ENCODE peak calls at places on chromosomes 16 and 17, in six cellular contexts. Q, S, W, P, Z and D are unnamed samples.

GRCh38 chr16:30068750-30069574 is 3.4 kb downstream of the ALDOA start:
- DNase-seq in Q (no peak), S (no peak), W (no peak), P (peak), Z (no peak), D (peak)

GRCh38 chr16:77298638-77299360 is 99.6 kb downstream of the SYCE1L start:
- DNase-seq in Q (peak), S (no peak), W (no peak), P (no peak), Z (no peak), D (no peak)

GRCh38 chr16:2456551-2457153 is 3.3 kb upstream of the TEDC2 start:
- DNase-seq in Q (no peak), S (no peak), W (no peak), P (no peak), Z (no peak), D (no peak)

GRCh38 chr17:75031972-75032895 is 14.5 kb downstream of the ATP5PD start:
- DNase-seq in Q (peak), S (peak), W (no peak), P (peak), Z (peak), D (peak)

GRCh38 chr17:28760987-28761562 is 17.3 kb downstream of the TRAF4 start:
- DNase-seq in Q (no peak), S (no peak), W (no peak), P (peak), Z (peak), D (no peak)

GRCh38 chr17:58352843-58353719 is 1.1 kb upstream of the SUPT4H1 start:
- DNase-seq in Q (no peak), S (peak), W (peak), P (peak), Z (no peak), D (no peak)

GRCh38 chr17:65013613-65014391 is 42.7 kb downstream of the GNA13 start:
- DNase-seq in Q (no peak), S (no peak), W (no peak), P (no peak), Z (no peak), D (no peak)

GRCh38 chr17:33126086-33126485 is 134.4 kb downstream of the SPACA3 start:
- DNase-seq in Q (no peak), S (no peak), W (no peak), P (no peak), Z (no peak), D (no peak)

GRCh38 chr17:73347355-73347754 is 35.6 kb upstream of the CDC42EP4 start:
- DNase-seq in Q (no peak), S (no peak), W (no peak), P (no peak), Z (no peak), D (no peak)

GRCh38 chr16:65037558-65037957 is 84.3 kb downstream of the CDH11 start:
- DNase-seq in Q (no peak), S (no peak), W (no peak), P (no peak), Z (no peak), D (no peak)

GRCh38 chr17:77356690-77357201 is 216.0 kb downstream of the SEC14L1 start:
- DNase-seq in Q (peak), S (peak), W (no peak), P (no peak), Z (peak), D (no peak)

GRCh38 chr16:30875881-30876791 is 17.7 kb downstream of the BCL7C start:
- DNase-seq in Q (no peak), S (peak), W (peak), P (no peak), Z (no peak), D (no peak)

GRCh38 chr16:47370536-47370935 is 90.3 kb downstream of the ITFG1 start:
- DNase-seq in Q (no peak), S (no peak), W (no peak), P (no peak), Z (no peak), D (no peak)

GRCh38 chr16:13896543-13897182 is 23.3 kb upstream of the ERCC4 start:
- DNase-seq in Q (no peak), S (no peak), W (no peak), P (no peak), Z (no peak), D (no peak)
- TF ChIP-seq CTCF in Q (no peak), S (no peak), W (peak), P (no peak), Z (no peak), D (no peak)

DNA sequence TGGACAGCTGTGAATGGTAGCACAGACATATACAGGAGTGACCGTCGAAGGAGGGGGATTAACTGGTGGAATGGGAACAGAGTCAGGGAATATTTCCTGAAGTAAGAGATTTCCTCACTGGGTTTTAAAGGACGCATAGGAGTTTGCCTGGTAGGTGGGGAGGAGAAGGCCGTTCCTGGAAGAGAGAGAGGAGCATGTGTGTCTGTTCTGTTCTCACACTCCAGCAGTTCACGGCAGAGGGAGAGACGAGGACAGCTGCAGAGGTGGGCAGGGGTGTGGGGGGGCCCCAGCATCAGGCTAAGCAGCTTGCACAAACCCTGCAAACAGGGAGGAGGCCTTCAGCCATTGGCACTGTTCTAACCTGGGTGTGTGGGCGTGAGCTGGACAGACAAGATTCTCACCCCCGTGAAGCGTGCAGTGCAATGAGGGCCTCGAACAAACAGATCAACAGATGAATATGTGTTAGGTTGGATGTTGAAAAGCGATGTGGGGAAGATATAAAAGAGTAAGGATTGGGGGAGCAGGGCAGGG is 85.3 kb upstream of the GSE1 start:
- DNase-seq in Q (no peak), S (no peak), W (no peak), P (no peak), Z (no peak), D (no peak)
- TF ChIP-seq CTCF in Q (no peak), S (no peak), W (no peak), P (no peak), Z (no peak), D (no peak)

GRCh38 chr16:56931769-56932587 is at the start of gene HERPUD1:
- DNase-seq in Q (peak), S (peak), W (peak), P (peak), Z (peak), D (peak)
- TF ChIP-seq CTCF in Q (no peak), S (no peak), W (no peak), P (peak), Z (no peak), D (peak)

GRCh38 chr16:86709902-86710601 is 131.7 kb downstream of the FOXL1 start:
- DNase-seq in Q (no peak), S (no peak), W (no peak), P (no peak), Z (no peak), D (no peak)
- TF ChIP-seq CTCF in Q (no peak), S (no peak), W (no peak), P (no peak), Z (no peak), D (no peak)

DNA sequence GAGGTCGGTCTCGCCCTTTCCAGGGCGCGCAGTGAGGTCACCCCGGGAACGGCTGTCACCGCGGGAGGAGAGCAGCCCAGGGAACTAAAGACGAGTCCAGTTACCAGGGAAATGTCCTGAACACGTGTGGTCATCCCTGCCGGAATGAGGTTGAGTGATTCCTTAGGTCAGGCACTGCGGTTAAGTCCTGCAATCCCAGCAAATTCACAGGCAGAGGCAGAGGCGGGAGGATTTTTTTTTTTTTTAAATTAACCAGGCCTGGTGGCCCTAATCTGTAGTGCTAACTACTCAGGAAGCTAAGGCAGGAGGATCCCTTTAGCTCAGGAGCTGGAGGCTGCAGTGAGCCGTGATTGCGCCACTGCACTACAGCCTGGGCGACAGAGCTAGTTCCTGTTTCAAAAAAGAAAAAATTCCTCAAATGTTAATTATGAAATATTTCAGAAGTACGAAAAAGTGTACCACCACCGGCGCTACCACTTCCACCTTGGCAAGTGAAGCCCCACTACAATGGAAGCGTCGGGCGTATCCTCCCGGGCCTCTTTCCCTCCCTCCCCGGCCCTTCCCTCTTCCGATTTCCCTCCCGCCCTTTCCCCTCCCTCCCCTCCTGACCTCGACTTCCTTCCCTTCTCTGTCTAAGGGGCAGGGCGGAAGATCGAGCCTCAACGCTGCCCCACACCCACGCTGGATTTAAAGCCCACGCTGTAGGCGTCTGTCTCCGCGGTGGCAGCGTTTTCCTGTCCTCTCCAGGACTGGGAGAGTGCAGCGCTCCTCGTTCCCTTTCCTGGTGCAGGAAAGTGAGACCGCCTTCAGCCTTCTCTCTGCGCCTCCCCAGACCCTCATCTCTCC is 27.3 kb downstream of the SLFN11 start:
- DNase-seq in Q (no peak), S (peak), W (no peak), P (peak), Z (peak), D (no peak)
- TF ChIP-seq CTCF in Q (no peak), S (no peak), W (no peak), P (no peak), Z (no peak), D (no peak)

DNA sequence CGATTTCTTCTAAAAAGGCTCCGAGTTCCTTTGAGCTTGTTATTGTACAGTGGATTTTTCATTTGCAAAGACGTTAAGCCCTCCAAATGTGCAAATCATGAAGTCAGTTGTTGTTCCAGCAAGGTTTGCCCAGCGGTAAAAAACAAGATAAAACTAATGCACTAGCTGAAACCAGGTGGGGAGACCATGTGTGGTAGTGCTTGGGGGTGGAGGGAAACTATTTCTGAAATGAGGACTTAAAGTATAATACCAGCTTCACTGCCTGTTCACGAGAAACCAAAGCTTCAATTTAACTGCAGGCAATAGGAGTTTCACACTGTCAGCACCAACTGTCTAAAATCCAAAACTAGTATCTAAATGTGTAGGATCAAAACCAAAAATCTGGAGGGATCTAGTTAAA is 22.3 kb downstream of the SMARCE1 start:
- DNase-seq in Q (no peak), S (no peak), W (no peak), P (no peak), Z (no peak), D (no peak)
- TF ChIP-seq CTCF in Q (no peak), S (no peak), W (no peak), P (no peak), Z (no peak), D (no peak)

GRCh38 chr17:81801327-81801726 is 2.6 kb upstream of the GCGR start:
- DNase-seq in Q (no peak), S (no peak), W (no peak), P (no peak), Z (no peak), D (no peak)
- TF ChIP-seq CTCF in Q (no peak), S (no peak), W (no peak), P (no peak), Z (no peak), D (no peak)

GRCh38 chr16:67653131-67654068 is 6.7 kb downstream of the ACD start:
- DNase-seq in Q (no peak), S (no peak), W (no peak), P (no peak), Z (no peak), D (no peak)
- TF ChIP-seq CTCF in Q (no peak), S (no peak), W (no peak), P (no peak), Z (peak), D (no peak)